ENCODE peak calls at places on chromosomes 11 and 22, in seven cellular contexts. One of them, this sample, is unnamed.

GRCh38 chr11:118514103-118514502 is 13.2 kb upstream of the TTC36 start:
- DNase-seq in H1: no peak
- DNase-seq in sigmoid colon: no peak
- DNase-seq in GM12878: no peak
- DNase-seq in left ventricle myocardium inferior: no peak
- DNase-seq in tibial nerve: no peak
- DNase-seq in astrocyte of the cerebellum: no peak
- DNase-seq in this sample: no peak

GRCh38 chr11:120465921-120466534 is 45.5 kb upstream of the GRIK4 start:
- DNase-seq in H1: no peak
- DNase-seq in sigmoid colon: no peak
- DNase-seq in GM12878: no peak
- DNase-seq in left ventricle myocardium inferior: no peak
- DNase-seq in tibial nerve: no peak
- DNase-seq in astrocyte of the cerebellum: no peak
- DNase-seq in this sample: no peak

GRCh38 chr22:27420186-27420816 is 381.3 kb downstream of the MN1 start:
- DNase-seq in H1: no peak
- DNase-seq in sigmoid colon: no peak
- DNase-seq in GM12878: no peak
- DNase-seq in left ventricle myocardium inferior: peak
- DNase-seq in tibial nerve: no peak
- DNase-seq in astrocyte of the cerebellum: no peak
- DNase-seq in this sample: no peak

GRCh38 chr11:47856186-47856585 is 8.0 kb upstream of the NUP160 start:
- DNase-seq in H1: no peak
- DNase-seq in sigmoid colon: no peak
- DNase-seq in GM12878: no peak
- DNase-seq in left ventricle myocardium inferior: no peak
- DNase-seq in tibial nerve: no peak
- DNase-seq in astrocyte of the cerebellum: no peak
- DNase-seq in this sample: no peak

GRCh38 chr11:70862093-70862492 is 390.3 kb downstream of the SHANK2 start:
- DNase-seq in H1: no peak
- DNase-seq in sigmoid colon: no peak
- DNase-seq in GM12878: no peak
- DNase-seq in left ventricle myocardium inferior: no peak
- DNase-seq in tibial nerve: no peak
- DNase-seq in astrocyte of the cerebellum: no peak
- DNase-seq in this sample: no peak

GRCh38 chr11:64876835-64877341 is 1.5 kb downstream of the EHD1 start:
- DNase-seq in H1: no peak
- DNase-seq in sigmoid colon: no peak
- DNase-seq in GM12878: no peak
- DNase-seq in left ventricle myocardium inferior: no peak
- DNase-seq in tibial nerve: no peak
- DNase-seq in astrocyte of the cerebellum: no peak
- DNase-seq in this sample: no peak

GRCh38 chr22:43978558-43978957 is 23.3 kb downstream of the SAMM50 start:
- DNase-seq in H1: no peak
- DNase-seq in sigmoid colon: peak
- DNase-seq in GM12878: no peak
- DNase-seq in left ventricle myocardium inferior: no peak
- DNase-seq in tibial nerve: no peak
- DNase-seq in astrocyte of the cerebellum: no peak
- DNase-seq in this sample: no peak

GRCh38 chr11:27028653-27029052 is 12.0 kb upstream of the BBOX1 start:
- DNase-seq in H1: no peak
- DNase-seq in sigmoid colon: no peak
- DNase-seq in GM12878: no peak
- DNase-seq in left ventricle myocardium inferior: no peak
- DNase-seq in tibial nerve: no peak
- DNase-seq in astrocyte of the cerebellum: no peak
- DNase-seq in this sample: no peak

GRCh38 chr11:89495951-89496350 is 4.8 kb upstream of the NOX4 start:
- DNase-seq in H1: no peak
- DNase-seq in sigmoid colon: peak
- DNase-seq in GM12878: no peak
- DNase-seq in left ventricle myocardium inferior: peak
- DNase-seq in tibial nerve: no peak
- DNase-seq in astrocyte of the cerebellum: peak
- DNase-seq in this sample: no peak

GRCh38 chr11:8060146-8060719 is 20.8 kb upstream of the TUB start:
- DNase-seq in H1: no peak
- DNase-seq in sigmoid colon: peak
- DNase-seq in GM12878: no peak
- DNase-seq in left ventricle myocardium inferior: no peak
- DNase-seq in tibial nerve: no peak
- DNase-seq in astrocyte of the cerebellum: no peak
- DNase-seq in this sample: peak

GRCh38 chr11:129376658-129377341 is 1.2 kb downstream of the BARX2 start:
- DNase-seq in H1: no peak
- DNase-seq in sigmoid colon: no peak
- DNase-seq in GM12878: no peak
- DNase-seq in left ventricle myocardium inferior: no peak
- DNase-seq in tibial nerve: no peak
- DNase-seq in astrocyte of the cerebellum: no peak
- DNase-seq in this sample: no peak

GRCh38 chr11:65709661-65710060 is 2.4 kb upstream of the KAT5 start:
- DNase-seq in H1: no peak
- DNase-seq in sigmoid colon: no peak
- DNase-seq in GM12878: no peak
- DNase-seq in left ventricle myocardium inferior: no peak
- DNase-seq in tibial nerve: no peak
- DNase-seq in astrocyte of the cerebellum: no peak
- DNase-seq in this sample: no peak

GRCh38 chr11:9577551-9577950 is 4.1 kb downstream of the WEE1 start:
- DNase-seq in H1: no peak
- DNase-seq in sigmoid colon: no peak
- DNase-seq in GM12878: no peak
- DNase-seq in left ventricle myocardium inferior: no peak
- DNase-seq in tibial nerve: no peak
- DNase-seq in astrocyte of the cerebellum: no peak
- DNase-seq in this sample: no peak

GRCh38 chr11:128342511-128343133 is 244.7 kb downstream of the ETS1 start:
- DNase-seq in H1: no peak
- DNase-seq in sigmoid colon: peak
- DNase-seq in GM12878: peak
- DNase-seq in left ventricle myocardium inferior: peak
- DNase-seq in tibial nerve: no peak
- DNase-seq in astrocyte of the cerebellum: peak
- DNase-seq in this sample: peak

GRCh38 chr22:27045103-27045940 is 387.9 kb downstream of the MIAT start:
- DNase-seq in H1: no peak
- DNase-seq in sigmoid colon: no peak
- DNase-seq in GM12878: no peak
- DNase-seq in left ventricle myocardium inferior: no peak
- DNase-seq in tibial nerve: no peak
- DNase-seq in astrocyte of the cerebellum: no peak
- DNase-seq in this sample: no peak

GRCh38 chr11:65412271-65413076 is 10.1 kb upstream of the NEAT1 start:
- DNase-seq in H1: no peak
- DNase-seq in sigmoid colon: peak
- DNase-seq in GM12878: no peak
- DNase-seq in left ventricle myocardium inferior: peak
- DNase-seq in tibial nerve: peak
- DNase-seq in astrocyte of the cerebellum: no peak
- DNase-seq in this sample: peak

GRCh38 chr11:23359297-23359696 is 499.0 kb upstream of the CCDC179 start:
- DNase-seq in H1: no peak
- DNase-seq in sigmoid colon: no peak
- DNase-seq in GM12878: no peak
- DNase-seq in left ventricle myocardium inferior: no peak
- DNase-seq in tibial nerve: no peak
- DNase-seq in astrocyte of the cerebellum: peak
- DNase-seq in this sample: no peak

GRCh38 chr11:15576759-15577158 is 462.0 kb downstream of the INSC start:
- DNase-seq in H1: no peak
- DNase-seq in sigmoid colon: no peak
- DNase-seq in GM12878: no peak
- DNase-seq in left ventricle myocardium inferior: no peak
- DNase-seq in tibial nerve: no peak
- DNase-seq in astrocyte of the cerebellum: no peak
- DNase-seq in this sample: peak

GRCh38 chr11:11748706-11749365 is 92.9 kb upstream of the USP47 start:
- DNase-seq in H1: no peak
- DNase-seq in sigmoid colon: no peak
- DNase-seq in GM12878: no peak
- DNase-seq in left ventricle myocardium inferior: no peak
- DNase-seq in tibial nerve: no peak
- DNase-seq in astrocyte of the cerebellum: no peak
- DNase-seq in this sample: no peak

GRCh38 chr11:111735262-111736116 is 30.7 kb downstream of the PPP2R1B start:
- DNase-seq in H1: no peak
- DNase-seq in sigmoid colon: peak
- DNase-seq in GM12878: no peak
- DNase-seq in left ventricle myocardium inferior: peak
- DNase-seq in tibial nerve: peak
- DNase-seq in astrocyte of the cerebellum: peak
- DNase-seq in this sample: peak

GRCh38 chr11:115541518-115541917 is 37.3 kb upstream of the CADM1 start:
- DNase-seq in H1: no peak
- DNase-seq in sigmoid colon: no peak
- DNase-seq in GM12878: no peak
- DNase-seq in left ventricle myocardium inferior: no peak
- DNase-seq in tibial nerve: no peak
- DNase-seq in astrocyte of the cerebellum: no peak
- DNase-seq in this sample: no peak

GRCh38 chr22:44746836-44747519 is 5.4 kb upstream of the ARHGAP8 start:
- DNase-seq in H1: no peak
- DNase-seq in sigmoid colon: no peak
- DNase-seq in GM12878: no peak
- DNase-seq in left ventricle myocardium inferior: no peak
- DNase-seq in tibial nerve: no peak
- DNase-seq in astrocyte of the cerebellum: no peak
- DNase-seq in this sample: no peak

GRCh38 chr22:49724893-49725489 is 102.7 kb downstream of the BRD1 start:
- DNase-seq in H1: no peak
- DNase-seq in sigmoid colon: no peak
- DNase-seq in GM12878: no peak
- DNase-seq in left ventricle myocardium inferior: peak
- DNase-seq in tibial nerve: no peak
- DNase-seq in astrocyte of the cerebellum: no peak
- DNase-seq in this sample: no peak
- H3K4me3 ChIP-seq in H1: peak
- H3K4me3 ChIP-seq in sigmoid colon: peak
- H3K4me3 ChIP-seq in GM12878: no peak
- H3K4me3 ChIP-seq in left ventricle myocardium inferior: peak
- H3K4me3 ChIP-seq in tibial nerve: no peak
- H3K4me3 ChIP-seq in astrocyte of the cerebellum: no peak
- H3K4me3 ChIP-seq in this sample: no peak

GRCh38 chr11:106156290-106156937 is 79.0 kb downstream of the AASDHPPT start:
- DNase-seq in H1: no peak
- DNase-seq in sigmoid colon: peak
- DNase-seq in GM12878: peak
- DNase-seq in left ventricle myocardium inferior: no peak
- DNase-seq in tibial nerve: no peak
- DNase-seq in astrocyte of the cerebellum: peak
- DNase-seq in this sample: no peak
- TF ChIP-seq CTCF in H1: peak
- TF ChIP-seq CTCF in sigmoid colon: peak
- TF ChIP-seq CTCF in GM12878: peak
- TF ChIP-seq CTCF in left ventricle myocardium inferior: peak
- TF ChIP-seq CTCF in tibial nerve: no peak
- TF ChIP-seq CTCF in astrocyte of the cerebellum: peak
- TF ChIP-seq CTCF in this sample: peak

GRCh38 chr11:72243173-72243566 is 806 bp downstream of the PHOX2A start:
- DNase-seq in H1: no peak
- DNase-seq in sigmoid colon: no peak
- DNase-seq in GM12878: no peak
- DNase-seq in left ventricle myocardium inferior: no peak
- DNase-seq in tibial nerve: no peak
- DNase-seq in astrocyte of the cerebellum: no peak
- DNase-seq in this sample: no peak

GRCh38 chr11:72243567-72244316 is at the start of gene PHOX2A:
- DNase-seq in H1: no peak
- DNase-seq in sigmoid colon: no peak
- DNase-seq in GM12878: no peak
- DNase-seq in left ventricle myocardium inferior: no peak
- DNase-seq in tibial nerve: no peak
- DNase-seq in astrocyte of the cerebellum: no peak
- DNase-seq in this sample: peak

GRCh38 chr11:72242141-72242540 is 1.8 kb downstream of the PHOX2A start:
- DNase-seq in H1: no peak
- DNase-seq in sigmoid colon: no peak
- DNase-seq in GM12878: no peak
- DNase-seq in left ventricle myocardium inferior: no peak
- DNase-seq in tibial nerve: no peak
- DNase-seq in astrocyte of the cerebellum: no peak
- DNase-seq in this sample: no peak

GRCh38 chr11:72245232-72245816 is 1.3 kb upstream of the PHOX2A start:
- DNase-seq in H1: no peak
- DNase-seq in sigmoid colon: no peak
- DNase-seq in GM12878: no peak
- DNase-seq in left ventricle myocardium inferior: no peak
- DNase-seq in tibial nerve: no peak
- DNase-seq in astrocyte of the cerebellum: no peak
- DNase-seq in this sample: no peak

DNA sequence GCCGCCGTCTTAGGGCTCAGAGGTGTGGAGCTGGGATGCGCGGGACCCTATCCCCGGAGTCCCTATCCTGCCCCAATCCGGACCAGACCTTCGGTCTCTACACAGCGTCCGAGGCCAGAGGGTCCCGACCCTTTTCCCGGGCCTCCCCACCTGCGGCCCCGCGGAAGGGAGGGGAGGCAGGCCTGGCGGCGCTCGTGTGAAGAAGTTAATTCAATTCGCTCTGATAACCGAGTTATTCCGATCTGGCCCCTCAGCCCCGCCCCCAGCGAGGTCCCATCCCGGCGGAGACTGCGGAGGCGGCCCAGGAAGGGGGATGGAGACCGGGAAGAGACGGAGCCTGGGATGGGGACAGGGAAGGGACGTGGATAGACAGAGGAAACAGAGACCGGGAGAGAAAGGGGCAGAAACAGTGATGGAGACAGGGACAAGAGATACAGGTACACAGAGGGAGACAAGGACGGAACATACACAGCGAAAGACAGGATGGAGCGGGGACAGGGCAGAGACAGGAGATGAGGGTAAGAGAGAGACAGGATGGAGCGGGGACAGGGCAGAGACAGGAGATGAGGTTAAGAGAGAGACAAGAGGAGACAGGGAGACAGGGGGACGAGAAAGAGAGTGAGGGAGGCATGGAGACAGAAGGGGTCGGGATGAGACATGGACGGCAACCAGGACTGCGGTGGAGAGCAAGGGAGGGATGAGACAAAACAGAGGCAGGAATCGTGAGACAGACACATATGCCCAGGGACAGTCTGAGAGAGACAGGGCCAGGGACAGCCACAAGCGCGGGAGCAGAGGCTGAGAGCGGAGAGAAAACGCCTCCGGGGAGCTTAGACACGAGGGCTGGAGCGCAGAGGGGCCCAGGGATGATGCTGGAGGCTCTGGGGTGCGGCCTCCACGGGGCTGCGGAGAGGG is 598 bp upstream of the PHOX2A start:
- DNase-seq in H1: no peak
- DNase-seq in sigmoid colon: no peak
- DNase-seq in GM12878: no peak
- DNase-seq in left ventricle myocardium inferior: no peak
- DNase-seq in tibial nerve: no peak
- DNase-seq in astrocyte of the cerebellum: no peak
- DNase-seq in this sample: no peak
- H3K4me3 ChIP-seq in H1: peak
- H3K4me3 ChIP-seq in sigmoid colon: peak
- H3K4me3 ChIP-seq in GM12878: no peak
- H3K4me3 ChIP-seq in left ventricle myocardium inferior: peak
- H3K4me3 ChIP-seq in tibial nerve: no peak
- H3K4me3 ChIP-seq in astrocyte of the cerebellum: peak
- H3K4me3 ChIP-seq in this sample: no peak

GRCh38 chr11:36757122-36757521 is 159.1 kb upstream of the RAG2 start:
- DNase-seq in H1: no peak
- DNase-seq in sigmoid colon: no peak
- DNase-seq in GM12878: no peak
- DNase-seq in left ventricle myocardium inferior: no peak
- DNase-seq in tibial nerve: no peak
- DNase-seq in astrocyte of the cerebellum: no peak
- DNase-seq in this sample: no peak
- TF ChIP-seq CTCF in H1: no peak
- TF ChIP-seq CTCF in sigmoid colon: no peak
- TF ChIP-seq CTCF in GM12878: no peak
- TF ChIP-seq CTCF in left ventricle myocardium inferior: no peak
- TF ChIP-seq CTCF in tibial nerve: no peak
- TF ChIP-seq CTCF in astrocyte of the cerebellum: no peak
- TF ChIP-seq CTCF in this sample: no peak

This sample was measured in right lobe of liver.